ENCODE peak calls at places on chromosomes 2 and 18, in five cellular contexts. One of them, this sample, is unnamed.

GRCh38 chr2:162926501-162926900 is 87.9 kb upstream of the KCNH7 start:
- DNase-seq in iPS-NIHi11: no peak
- DNase-seq in substantia nigra: no peak
- DNase-seq in HT1080: peak; percentile 87
- DNase-seq in ascending aorta: no peak
- DNase-seq in this sample: peak; percentile 87

GRCh38 chr18:63088262-63088661 is 231.3 kb downstream of the BCL2 start:
- DNase-seq in iPS-NIHi11: peak; percentile 57
- DNase-seq in substantia nigra: no peak
- DNase-seq in HT1080: no peak
- DNase-seq in ascending aorta: no peak
- DNase-seq in this sample: no peak

GRCh38 chr2:71613566-71613952 is 160.2 kb downstream of the DYSF start:
- DNase-seq in iPS-NIHi11: no peak
- DNase-seq in substantia nigra: no peak
- DNase-seq in HT1080: no peak
- DNase-seq in ascending aorta: peak; percentile 52
- DNase-seq in this sample: no peak

GRCh38 chr18:33812186-33812585 is 234.2 kb downstream of the ASXL3 start:
- DNase-seq in iPS-NIHi11: no peak
- DNase-seq in substantia nigra: no peak
- DNase-seq in HT1080: no peak
- DNase-seq in ascending aorta: no peak
- DNase-seq in this sample: peak; percentile 62

GRCh38 chr18:80167947-80168745 is 59.1 kb downstream of the ADNP2 start:
- DNase-seq in iPS-NIHi11: no peak
- DNase-seq in substantia nigra: no peak
- DNase-seq in HT1080: no peak
- DNase-seq in ascending aorta: no peak
- DNase-seq in this sample: no peak

GRCh38 chr2:1605102-1605501 is 139.2 kb downstream of the PXDN start:
- DNase-seq in iPS-NIHi11: peak; percentile 47
- DNase-seq in substantia nigra: no peak
- DNase-seq in HT1080: no peak
- DNase-seq in ascending aorta: no peak
- DNase-seq in this sample: no peak

GRCh38 chr2:16059393-16060016 is 119.2 kb downstream of the MYCN start:
- DNase-seq in iPS-NIHi11: no peak
- DNase-seq in substantia nigra: no peak
- DNase-seq in HT1080: no peak
- DNase-seq in ascending aorta: no peak
- DNase-seq in this sample: no peak

GRCh38 chr2:30990736-30991135 is 147.5 kb downstream of the GALNT14 start:
- DNase-seq in iPS-NIHi11: no peak
- DNase-seq in substantia nigra: no peak
- DNase-seq in HT1080: no peak
- DNase-seq in ascending aorta: no peak
- DNase-seq in this sample: no peak

GRCh38 chr2:43254331-43254730 is 27.9 kb upstream of the ZFP36L2 start:
- DNase-seq in iPS-NIHi11: no peak
- DNase-seq in substantia nigra: no peak
- DNase-seq in HT1080: no peak
- DNase-seq in ascending aorta: no peak
- DNase-seq in this sample: no peak